ENCODE peak calls at places on chromosomes 11 and 22, in nine cellular contexts. One of them, this sample, is unnamed.

GRCh38 chr11:11167806-11168205 is 185.2 kb downstream of the CSNK2A3 start:
- DNase-seq in activated naive CD4-positive, alpha-beta T cell treated with anti-CD3 and anti-CD28 coated beads, Interleukin-2, amount 10 ng/mL, durations not matched to agents 7 days and 5 days: no peak
- DNase-seq in renal cortical epithelial cell: no peak
- DNase-seq in stimulated activated CD4-positive, alpha-beta T cell treated with anti-CD3 and anti-CD28 coated beads, Interleukin-2, amount 100 ng/mL, for 48 hours: no peak
- DNase-seq in hepatocyte: no peak
- DNase-seq in Peyer's patch: no peak
- DNase-seq in GF-D8: no peak
- DNase-seq in stimulated activated naive CD8-positive, alpha-beta T cell treated with anti-CD3 and anti-CD28 coated beads, Interleukin-15, amount 100 ng/mL, for 72 hours: no peak
- DNase-seq in type B pancreatic cell: no peak
- DNase-seq in this sample: no peak

GRCh38 chr11:27183672-27184457 is 143.2 kb downstream of the BBOX1 start:
- DNase-seq in renal cortical epithelial cell: peak
- DNase-seq in stimulated activated CD4-positive, alpha-beta T cell treated with anti-CD3 and anti-CD28 coated beads, Interleukin-2, amount 100 ng/mL, for 48 hours: peak
- DNase-seq in Peyer's patch: peak
- DNase-seq in activated naive CD4-positive, alpha-beta T cell treated with anti-CD3 and anti-CD28 coated beads, Interleukin-2, amount 10 ng/mL, durations not matched to agents 7 days and 5 days: peak
- DNase-seq in type B pancreatic cell: no peak
- DNase-seq in GF-D8: peak
- DNase-seq in stimulated activated naive CD8-positive, alpha-beta T cell treated with anti-CD3 and anti-CD28 coated beads, Interleukin-15, amount 100 ng/mL, for 72 hours: peak
- DNase-seq in hepatocyte: peak
- DNase-seq in this sample: peak

GRCh38 chr22:33923660-33924246 is 3.5 kb upstream of the LARGE1 start:
- DNase-seq in stimulated activated naive CD8-positive, alpha-beta T cell treated with anti-CD3 and anti-CD28 coated beads, Interleukin-15, amount 100 ng/mL, for 72 hours: peak
- DNase-seq in renal cortical epithelial cell: peak
- DNase-seq in stimulated activated CD4-positive, alpha-beta T cell treated with anti-CD3 and anti-CD28 coated beads, Interleukin-2, amount 100 ng/mL, for 48 hours: no peak
- DNase-seq in type B pancreatic cell: no peak
- DNase-seq in GF-D8: no peak
- DNase-seq in hepatocyte: peak
- DNase-seq in Peyer's patch: peak
- DNase-seq in activated naive CD4-positive, alpha-beta T cell treated with anti-CD3 and anti-CD28 coated beads, Interleukin-2, amount 10 ng/mL, durations not matched to agents 7 days and 5 days: peak
- DNase-seq in this sample: peak

GRCh38 chr11:96132437-96132836 is 208.5 kb upstream of the MTMR2 start:
- DNase-seq in stimulated activated naive CD8-positive, alpha-beta T cell treated with anti-CD3 and anti-CD28 coated beads, Interleukin-15, amount 100 ng/mL, for 72 hours: no peak
- DNase-seq in renal cortical epithelial cell: no peak
- DNase-seq in activated naive CD4-positive, alpha-beta T cell treated with anti-CD3 and anti-CD28 coated beads, Interleukin-2, amount 10 ng/mL, durations not matched to agents 7 days and 5 days: no peak
- DNase-seq in type B pancreatic cell: no peak
- DNase-seq in GF-D8: no peak
- DNase-seq in hepatocyte: no peak
- DNase-seq in stimulated activated CD4-positive, alpha-beta T cell treated with anti-CD3 and anti-CD28 coated beads, Interleukin-2, amount 100 ng/mL, for 48 hours: no peak
- DNase-seq in Peyer's patch: no peak
- DNase-seq in this sample: no peak

GRCh38 chr11:59939482-59939881 is 1.2 kb downstream of the OOSP1 start:
- DNase-seq in GF-D8: no peak
- DNase-seq in Peyer's patch: no peak
- DNase-seq in stimulated activated naive CD8-positive, alpha-beta T cell treated with anti-CD3 and anti-CD28 coated beads, Interleukin-15, amount 100 ng/mL, for 72 hours: no peak
- DNase-seq in hepatocyte: no peak
- DNase-seq in type B pancreatic cell: no peak
- DNase-seq in renal cortical epithelial cell: no peak
- DNase-seq in stimulated activated CD4-positive, alpha-beta T cell treated with anti-CD3 and anti-CD28 coated beads, Interleukin-2, amount 100 ng/mL, for 48 hours: no peak
- DNase-seq in activated naive CD4-positive, alpha-beta T cell treated with anti-CD3 and anti-CD28 coated beads, Interleukin-2, amount 10 ng/mL, durations not matched to agents 7 days and 5 days: no peak
- DNase-seq in this sample: no peak

GRCh38 chr11:106471273-106471672 is 393.8 kb downstream of the AASDHPPT start:
- DNase-seq in GF-D8: no peak
- DNase-seq in stimulated activated naive CD8-positive, alpha-beta T cell treated with anti-CD3 and anti-CD28 coated beads, Interleukin-15, amount 100 ng/mL, for 72 hours: no peak
- DNase-seq in Peyer's patch: no peak
- DNase-seq in type B pancreatic cell: no peak
- DNase-seq in stimulated activated CD4-positive, alpha-beta T cell treated with anti-CD3 and anti-CD28 coated beads, Interleukin-2, amount 100 ng/mL, for 48 hours: no peak
- DNase-seq in activated naive CD4-positive, alpha-beta T cell treated with anti-CD3 and anti-CD28 coated beads, Interleukin-2, amount 10 ng/mL, durations not matched to agents 7 days and 5 days: no peak
- DNase-seq in hepatocyte: peak
- DNase-seq in renal cortical epithelial cell: no peak
- DNase-seq in this sample: no peak

GRCh38 chr11:44383246-44383645 is 73.3 kb upstream of the ALX4 start:
- DNase-seq in stimulated activated CD4-positive, alpha-beta T cell treated with anti-CD3 and anti-CD28 coated beads, Interleukin-2, amount 100 ng/mL, for 48 hours: no peak
- DNase-seq in hepatocyte: no peak
- DNase-seq in activated naive CD4-positive, alpha-beta T cell treated with anti-CD3 and anti-CD28 coated beads, Interleukin-2, amount 10 ng/mL, durations not matched to agents 7 days and 5 days: no peak
- DNase-seq in GF-D8: no peak
- DNase-seq in renal cortical epithelial cell: no peak
- DNase-seq in stimulated activated naive CD8-positive, alpha-beta T cell treated with anti-CD3 and anti-CD28 coated beads, Interleukin-15, amount 100 ng/mL, for 72 hours: no peak
- DNase-seq in type B pancreatic cell: no peak
- DNase-seq in Peyer's patch: no peak
- DNase-seq in this sample: no peak

GRCh38 chr11:131962818-131963217 is 592.4 kb downstream of the NTM start:
- DNase-seq in type B pancreatic cell: no peak
- DNase-seq in Peyer's patch: no peak
- DNase-seq in GF-D8: no peak
- DNase-seq in hepatocyte: no peak
- DNase-seq in activated naive CD4-positive, alpha-beta T cell treated with anti-CD3 and anti-CD28 coated beads, Interleukin-2, amount 10 ng/mL, durations not matched to agents 7 days and 5 days: no peak
- DNase-seq in stimulated activated naive CD8-positive, alpha-beta T cell treated with anti-CD3 and anti-CD28 coated beads, Interleukin-15, amount 100 ng/mL, for 72 hours: no peak
- DNase-seq in renal cortical epithelial cell: no peak
- DNase-seq in stimulated activated CD4-positive, alpha-beta T cell treated with anti-CD3 and anti-CD28 coated beads, Interleukin-2, amount 100 ng/mL, for 48 hours: no peak
- DNase-seq in this sample: no peak

GRCh38 chr22:30694171-30694637 is 470 bp upstream of the OSBP2 start:
- DNase-seq in activated naive CD4-positive, alpha-beta T cell treated with anti-CD3 and anti-CD28 coated beads, Interleukin-2, amount 10 ng/mL, durations not matched to agents 7 days and 5 days: peak
- DNase-seq in GF-D8: no peak
- DNase-seq in stimulated activated CD4-positive, alpha-beta T cell treated with anti-CD3 and anti-CD28 coated beads, Interleukin-2, amount 100 ng/mL, for 48 hours: peak
- DNase-seq in type B pancreatic cell: peak
- DNase-seq in Peyer's patch: peak
- DNase-seq in stimulated activated naive CD8-positive, alpha-beta T cell treated with anti-CD3 and anti-CD28 coated beads, Interleukin-15, amount 100 ng/mL, for 72 hours: peak
- DNase-seq in hepatocyte: peak
- DNase-seq in renal cortical epithelial cell: peak
- DNase-seq in this sample: peak

GRCh38 chr22:40597541-40598453 is 38.7 kb downstream of the MRTFA start:
- DNase-seq in stimulated activated CD4-positive, alpha-beta T cell treated with anti-CD3 and anti-CD28 coated beads, Interleukin-2, amount 100 ng/mL, for 48 hours: no peak
- DNase-seq in type B pancreatic cell: no peak
- DNase-seq in stimulated activated naive CD8-positive, alpha-beta T cell treated with anti-CD3 and anti-CD28 coated beads, Interleukin-15, amount 100 ng/mL, for 72 hours: no peak
- DNase-seq in Peyer's patch: no peak
- DNase-seq in renal cortical epithelial cell: peak
- DNase-seq in hepatocyte: no peak
- DNase-seq in activated naive CD4-positive, alpha-beta T cell treated with anti-CD3 and anti-CD28 coated beads, Interleukin-2, amount 10 ng/mL, durations not matched to agents 7 days and 5 days: no peak
- DNase-seq in GF-D8: no peak
- DNase-seq in this sample: no peak

GRCh38 chr11:93485983-93486382 is 57.2 kb downstream of the SMCO4 start:
- DNase-seq in stimulated activated naive CD8-positive, alpha-beta T cell treated with anti-CD3 and anti-CD28 coated beads, Interleukin-15, amount 100 ng/mL, for 72 hours: no peak
- DNase-seq in activated naive CD4-positive, alpha-beta T cell treated with anti-CD3 and anti-CD28 coated beads, Interleukin-2, amount 10 ng/mL, durations not matched to agents 7 days and 5 days: no peak
- DNase-seq in type B pancreatic cell: no peak
- DNase-seq in stimulated activated CD4-positive, alpha-beta T cell treated with anti-CD3 and anti-CD28 coated beads, Interleukin-2, amount 100 ng/mL, for 48 hours: no peak
- DNase-seq in GF-D8: no peak
- DNase-seq in hepatocyte: no peak
- DNase-seq in Peyer's patch: no peak
- DNase-seq in renal cortical epithelial cell: no peak
- DNase-seq in this sample: no peak

GRCh38 chr11:106496677-106497076 is 419.2 kb downstream of the AASDHPPT start:
- DNase-seq in renal cortical epithelial cell: no peak
- DNase-seq in activated naive CD4-positive, alpha-beta T cell treated with anti-CD3 and anti-CD28 coated beads, Interleukin-2, amount 10 ng/mL, durations not matched to agents 7 days and 5 days: no peak
- DNase-seq in hepatocyte: no peak
- DNase-seq in stimulated activated naive CD8-positive, alpha-beta T cell treated with anti-CD3 and anti-CD28 coated beads, Interleukin-15, amount 100 ng/mL, for 72 hours: no peak
- DNase-seq in GF-D8: no peak
- DNase-seq in type B pancreatic cell: no peak
- DNase-seq in stimulated activated CD4-positive, alpha-beta T cell treated with anti-CD3 and anti-CD28 coated beads, Interleukin-2, amount 100 ng/mL, for 48 hours: no peak
- DNase-seq in Peyer's patch: no peak
- DNase-seq in this sample: no peak

GRCh38 chr11:132300283-132300682 is 929.9 kb downstream of the NTM start:
- DNase-seq in hepatocyte: peak
- DNase-seq in GF-D8: no peak
- DNase-seq in stimulated activated CD4-positive, alpha-beta T cell treated with anti-CD3 and anti-CD28 coated beads, Interleukin-2, amount 100 ng/mL, for 48 hours: no peak
- DNase-seq in Peyer's patch: no peak
- DNase-seq in stimulated activated naive CD8-positive, alpha-beta T cell treated with anti-CD3 and anti-CD28 coated beads, Interleukin-15, amount 100 ng/mL, for 72 hours: no peak
- DNase-seq in type B pancreatic cell: no peak
- DNase-seq in renal cortical epithelial cell: no peak
- DNase-seq in activated naive CD4-positive, alpha-beta T cell treated with anti-CD3 and anti-CD28 coated beads, Interleukin-2, amount 10 ng/mL, durations not matched to agents 7 days and 5 days: no peak
- DNase-seq in this sample: no peak